ENCODE peak calls at places on chromosomes 3 and 15, in six cellular contexts. G is heart left ventricle, J is heart right ventricle, T is lower leg skin, S is mammary epithelial cell, C is PC-9. A is an unnamed sample.

GRCh38 chr3:196740476-196741400 is 1.1 kb downstream of the PAK2 start:
- DNase-seq in G (peak), C (no peak), T (peak), S (peak), J (no peak), A (no peak)

GRCh38 chr15:60673156-60673555 is 194.2 kb upstream of the ICE2 start:
- DNase-seq in C (no peak), G (no peak), T (no peak), S (no peak), J (no peak), A (no peak)

GRCh38 chr3:60240558-60240957 is 1010.7 kb downstream of the FHIT start:
- DNase-seq in S (no peak), J (no peak), C (no peak), T (no peak), G (no peak), A (no peak)

GRCh38 chr3:63847718-63848450 is 15.7 kb downstream of the THOC7 start:
- DNase-seq in T (no peak), C (peak), S (peak), J (no peak), G (no peak), A (no peak)

GRCh38 chr3:191397771-191398170 is 63.2 kb upstream of the PYDC2 start:
- DNase-seq in J (no peak), C (no peak), S (no peak), T (no peak), G (no peak), A (no peak)

GRCh38 chr3:146640361-146640760 is 35.2 kb upstream of the PLSCR5 start:
- DNase-seq in C (no peak), T (no peak), J (no peak), S (no peak), G (no peak), A (no peak)

GRCh38 chr15:29268706-29269484 is 727 bp downstream of the NSMCE3 start:
- DNase-seq in T (peak), S (peak), G (peak), C (no peak), J (peak), A (peak)

GRCh38 chr15:83323296-83323711 is 38.8 kb upstream of the BNC1 start:
- DNase-seq in G (peak), C (no peak), J (no peak), T (no peak), S (peak), A (no peak)

GRCh38 chr3:37899711-37900306 is 38.1 kb downstream of the CTDSPL start:
- DNase-seq in C (no peak), T (no peak), S (no peak), G (no peak), J (no peak), A (no peak)

GRCh38 chr15:74826372-74826819 is at the start of gene CPLX3:
- DNase-seq in J (peak), G (no peak), T (no peak), C (no peak), S (no peak), A (no peak)

GRCh38 chr3:13109516-13109915 is 36.3 kb upstream of the IQSEC1 start:
- DNase-seq in S (no peak), C (no peak), G (no peak), T (no peak), J (no peak), A (no peak)

GRCh38 chr3:98900265-98901031 is 1.0 kb downstream of the DCBLD2 start:
- DNase-seq in S (no peak), J (no peak), C (peak), G (no peak), T (no peak), A (no peak)

GRCh38 chr3:18185624-18186023 is 239.5 kb downstream of the SATB1 start:
- DNase-seq in C (no peak), G (no peak), J (no peak), S (peak), T (no peak), A (no peak)

GRCh38 chr3:197366301-197367044 is 68.1 kb upstream of the DLG1 start:
- DNase-seq in T (no peak), J (no peak), S (peak), C (peak), G (no peak), A (no peak)

GRCh38 chr3:183114779-183115178 is 15.5 kb upstream of the MCCC1 start:
- DNase-seq in S (no peak), J (no peak), T (no peak), G (no peak), C (no peak), A (no peak)

GRCh38 chr3:171157286-171157685 is 130.8 kb upstream of the SLC2A2 start:
- DNase-seq in C (peak), T (no peak), G (peak), S (no peak), J (peak), A (no peak)
- TF ChIP-seq CTCF in C (peak), T (no peak), G (no peak), S (no peak), J (peak), A (peak)

DNA sequence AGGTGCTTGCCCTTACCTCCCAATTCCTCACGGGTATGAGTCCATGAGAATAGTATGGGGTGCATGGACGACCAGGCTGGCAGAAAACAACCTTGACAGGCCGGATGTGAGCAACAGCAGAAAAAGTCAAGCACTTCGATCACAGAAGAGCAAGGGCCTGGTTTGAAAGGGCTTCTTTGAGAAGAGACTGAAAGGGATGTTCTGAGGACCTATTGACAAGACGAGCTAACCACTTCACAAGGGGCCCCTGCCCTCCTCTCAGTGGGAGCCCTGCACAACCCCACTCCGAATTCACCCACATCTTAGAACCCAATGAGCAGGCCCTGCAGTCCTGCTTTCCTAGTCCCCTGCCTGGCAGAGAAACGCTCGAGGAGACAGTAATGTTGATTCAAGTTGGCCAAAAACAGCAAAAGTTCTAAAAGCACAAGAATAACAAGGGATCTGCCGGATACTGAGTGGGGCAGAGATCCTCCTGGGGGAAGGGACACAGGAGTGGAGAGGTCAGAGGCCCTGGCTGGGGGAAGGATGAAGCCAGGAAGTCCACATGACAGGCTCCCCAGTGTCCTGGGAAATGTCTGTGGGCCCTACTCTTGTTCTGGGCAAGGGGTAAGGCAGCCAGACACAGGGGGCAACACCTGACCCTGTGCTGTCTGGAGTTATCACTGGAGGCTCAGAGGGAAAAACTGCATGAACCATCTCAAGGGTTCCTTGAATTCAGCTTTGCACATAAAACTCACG is 14.8 kb upstream of the CX3CR1 start:
- DNase-seq in C (no peak), J (no peak), T (no peak), S (no peak), G (no peak), A (no peak)
- H3K4me3 ChIP-seq in C (no peak), J (no peak), T (no peak), S (no peak), G (no peak), A (no peak)

GRCh38 chr3:194315965-194316361 is 35.2 kb downstream of the CPN2 start:
- DNase-seq in T (no peak), C (no peak), G (no peak), S (peak), J (no peak), A (peak)
- TF ChIP-seq CTCF in T (no peak), C (no peak), G (no peak), S (no peak), J (no peak), A (no peak)

GRCh38 chr3:33115024-33115768 is 1.4 kb downstream of the CRTAP start:
- DNase-seq in G (peak), S (peak), T (peak), J (peak), C (peak), A (peak)
- H3K4me3 ChIP-seq in G (peak), S (peak), T (peak), J (peak), C (peak), A (peak)

DNA sequence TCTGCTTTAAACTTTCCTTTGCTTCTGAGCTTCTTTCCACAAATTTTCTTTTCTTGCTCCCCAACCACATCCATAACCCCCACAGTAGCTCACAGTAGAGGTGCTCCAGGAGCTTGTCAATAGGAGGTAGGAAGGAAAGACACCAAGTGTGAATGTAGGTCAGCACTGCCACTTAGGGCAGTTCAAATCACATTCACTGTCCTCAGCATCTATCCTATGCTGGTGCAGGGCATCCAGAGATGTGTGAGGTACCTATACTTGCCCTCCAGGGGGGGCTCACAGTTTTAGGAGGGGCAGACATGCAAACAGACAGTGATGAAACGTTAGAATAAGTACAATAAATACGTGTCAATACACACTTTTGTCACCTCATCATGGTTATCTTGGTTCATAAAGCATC is 1.5 kb upstream of the SPSB4 start:
- DNase-seq in G (no peak), J (no peak), S (no peak), T (no peak), C (no peak), A (no peak)
- TF ChIP-seq CTCF in G (no peak), J (peak), S (peak), T (no peak), C (no peak), A (no peak)

GRCh38 chr15:79919090-79919748 is 22.4 kb upstream of the MTHFS start:
- DNase-seq in J (no peak), C (no peak), T (no peak), G (no peak), S (no peak), A (no peak)
- H3K4me3 ChIP-seq in J (no peak), C (no peak), T (no peak), G (no peak), S (no peak), A (no peak)

DNA sequence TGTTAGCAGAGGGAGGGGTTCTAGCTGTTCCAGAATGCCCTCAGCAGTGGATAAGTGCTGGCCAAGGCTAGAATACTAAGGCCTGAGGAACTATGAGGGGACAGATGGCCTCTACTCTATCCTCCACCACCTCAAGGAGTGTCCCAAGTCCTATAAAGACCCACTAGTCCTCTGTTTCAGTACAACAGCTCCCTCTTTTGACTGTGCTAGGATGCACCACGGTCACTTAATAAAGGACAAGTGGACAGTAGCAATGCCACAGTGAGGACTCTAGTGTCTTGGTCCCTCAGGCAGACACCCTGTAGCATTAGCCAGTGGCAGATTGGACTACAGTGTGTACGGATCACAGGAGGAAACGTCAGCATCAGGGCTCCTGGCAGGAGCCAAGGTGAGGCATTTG is 171.8 kb upstream of the PROK2 start:
- DNase-seq in T (no peak), G (no peak), S (no peak), C (no peak), J (no peak), A (no peak)
- TF ChIP-seq CTCF in T (no peak), G (no peak), S (peak), C (no peak), J (no peak), A (no peak)